ENCODE peak calls at places on chromosomes 2 and 18, in seven cellular contexts. F is A549, C is sigmoid colon, T is HepG2, Z is K562, S is tibial nerve, J is stomach. W is an unnamed sample.

GRCh38 chr18:12890500-12890899 is 6.5 kb upstream of the PTPN2 start:
- DNase-seq in F (no peak), C (no peak), T (peak), Z (no peak), S (no peak), J (no peak), W (no peak)

GRCh38 chr2:18124126-18124835 is 245.8 kb downstream of the KCNS3 start:
- DNase-seq in F (no peak), C (no peak), T (no peak), Z (no peak), S (no peak), J (no peak), W (no peak)

GRCh38 chr18:47752796-47753645 is 177.4 kb downstream of the SMAD2 start:
- DNase-seq in F (no peak), C (no peak), T (no peak), Z (no peak), S (no peak), J (no peak), W (no peak)

GRCh38 chr18:61608306-61608705 is 275.1 kb downstream of the CDH20 start:
- DNase-seq in F (no peak), C (no peak), T (no peak), Z (no peak), S (no peak), J (no peak), W (no peak)

GRCh38 chr2:165558832-165559231 is 89.3 kb downstream of the CSRNP3 start:
- DNase-seq in F (no peak), C (no peak), T (no peak), Z (no peak), S (no peak), J (no peak), W (no peak)

GRCh38 chr18:48476550-48476917 is 62.3 kb upstream of the CTIF start:
- DNase-seq in F (no peak), C (no peak), T (no peak), Z (no peak), S (no peak), J (no peak), W (no peak)

GRCh38 chr2:3641841-3642421 is 16.1 kb upstream of the ALLC start:
- DNase-seq in F (no peak), C (peak), T (no peak), Z (no peak), S (no peak), J (peak), W (no peak)

GRCh38 chr2:240234503-240234951 is 94.1 kb upstream of the OTOS start:
- DNase-seq in F (no peak), C (no peak), T (no peak), Z (no peak), S (no peak), J (no peak), W (no peak)

GRCh38 chr2:232075080-232075479 is 113.6 kb downstream of the DIS3L2 start:
- DNase-seq in F (no peak), C (no peak), T (peak), Z (no peak), S (no peak), J (no peak), W (no peak)

GRCh38 chr2:241636983-241637232 is at the start of gene THAP4:
- DNase-seq in F (no peak), C (peak), T (no peak), Z (peak), S (no peak), J (peak), W (peak)

GRCh38 chr2:224448236-224448635 is 46.3 kb upstream of the FAM124B start:
- DNase-seq in F (no peak), C (no peak), T (no peak), Z (no peak), S (no peak), J (no peak), W (no peak)

GRCh38 chr2:15159751-15160177 is 401.4 kb downstream of the NBAS start:
- DNase-seq in F (no peak), C (no peak), T (peak), Z (peak), S (no peak), J (no peak), W (no peak)

GRCh38 chr2:43939695-43940094 is 56.1 kb downstream of the LRPPRC start:
- DNase-seq in F (no peak), C (no peak), T (no peak), Z (no peak), S (no peak), J (no peak), W (no peak)

GRCh38 chr2:96691022-96691612 is 48.6 kb downstream of the FER1L5 start:
- DNase-seq in F (no peak), C (peak), T (no peak), Z (no peak), S (no peak), J (no peak), W (no peak)

GRCh38 chr2:207111757-207112156 is 54.0 kb downstream of the KLF7 start:
- DNase-seq in F (no peak), C (no peak), T (no peak), Z (no peak), S (no peak), J (no peak), W (no peak)
- H3K27ac ChIP-seq in F (no peak), C (no peak), T (no peak), Z (no peak), S (no peak), J (no peak), W (no peak)

DNA sequence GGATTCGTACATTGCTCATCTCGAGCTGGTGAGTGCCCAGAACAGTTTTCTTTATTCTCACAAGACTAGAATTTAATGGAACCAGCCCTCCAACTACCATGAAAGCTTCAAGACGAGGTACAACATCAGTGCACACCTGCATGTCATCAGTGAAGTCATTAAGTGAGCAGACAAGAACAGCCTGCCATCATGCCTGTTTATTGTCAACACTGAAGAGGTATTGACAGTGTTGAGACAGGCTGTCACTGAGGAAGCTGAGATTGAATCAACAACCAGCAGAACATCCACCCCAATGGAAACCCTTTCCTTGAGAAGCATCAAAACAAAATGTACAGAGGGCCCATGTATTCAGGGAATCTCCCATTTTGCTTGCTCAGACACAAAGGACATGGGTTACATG is 148.0 kb upstream of the TCF4 start:
- DNase-seq in F (no peak), C (no peak), T (no peak), Z (no peak), S (no peak), J (no peak), W (no peak)
- TF ChIP-seq EP300 in F (no peak), C (no peak), T (no peak), Z (no peak), S (no peak), J (no peak), W (no peak)

DNA sequence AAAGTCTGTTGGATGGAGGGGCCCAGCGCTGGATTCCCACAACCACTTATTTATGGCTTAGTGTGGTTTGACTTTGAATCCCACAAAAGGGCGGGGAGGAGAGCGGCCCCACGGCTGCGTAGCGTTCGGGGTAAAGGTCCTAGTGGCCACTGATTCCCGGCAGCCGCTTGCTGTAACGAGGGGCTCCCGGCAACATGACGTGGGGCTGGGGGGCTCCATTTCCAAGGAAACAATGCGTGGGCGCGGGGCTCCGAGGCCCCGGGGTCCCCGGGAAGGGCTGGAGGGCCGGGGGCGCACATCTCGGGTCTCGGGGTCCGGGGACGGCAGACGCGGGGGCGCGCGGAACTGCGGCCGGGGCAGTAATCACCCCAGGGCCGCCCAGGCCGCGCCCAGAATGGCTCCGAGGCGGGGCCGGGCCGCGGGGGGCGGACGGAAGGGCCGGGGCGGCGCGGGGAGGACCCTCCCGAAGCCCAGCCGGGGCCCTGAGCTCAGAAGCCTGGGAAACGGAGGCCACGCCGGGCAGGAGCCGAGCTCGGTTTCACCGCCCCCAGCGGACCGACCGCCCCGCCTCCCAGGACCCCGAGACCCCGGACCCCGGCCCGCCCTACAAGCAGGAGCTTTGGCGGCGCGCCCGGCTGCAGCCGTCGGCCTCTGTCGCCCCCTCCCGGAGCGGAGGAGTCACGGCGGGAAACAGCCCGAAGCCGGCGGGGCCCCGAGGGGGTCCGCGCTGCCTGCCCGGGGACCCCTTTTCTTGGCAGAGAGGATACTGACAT is 11.9 kb upstream of the MLPH start:
- DNase-seq in F (peak), C (peak), T (peak), Z (peak), S (peak), J (peak), W (peak)
- TF ChIP-seq CTCF in F (peak), C (peak), T (peak), Z (peak), S (peak), J (peak), W (peak)

DNA sequence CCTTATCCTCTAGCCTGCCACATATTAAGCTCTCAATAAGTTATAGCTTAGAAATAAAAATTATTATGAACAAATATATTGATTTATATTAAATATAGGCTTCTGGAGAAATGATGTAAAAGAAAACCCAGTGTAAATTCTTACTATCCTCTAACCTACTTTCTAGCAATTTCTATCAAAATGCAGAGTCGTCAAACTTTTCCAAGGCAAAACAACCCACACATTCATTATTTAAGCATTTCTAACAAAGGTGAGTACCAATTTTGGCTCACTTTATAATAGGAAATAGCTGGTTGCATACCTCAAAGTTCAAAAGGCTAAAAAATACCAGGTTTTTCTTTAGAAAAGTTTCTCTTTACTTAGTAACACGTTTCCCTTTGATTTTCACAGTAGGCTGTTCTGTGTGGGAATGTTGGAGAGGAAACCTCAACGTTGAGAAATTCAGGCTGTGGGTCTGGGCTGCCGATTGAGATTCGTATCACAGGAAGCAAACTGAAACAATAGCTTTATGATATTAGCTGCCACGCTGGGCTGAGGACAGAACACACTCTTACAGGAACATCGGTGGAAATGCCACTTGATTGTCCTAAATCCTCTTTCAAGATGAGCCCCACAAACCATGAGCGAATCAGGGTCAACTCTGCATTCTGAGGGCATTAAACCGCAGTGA is 53.0 kb downstream of the EPAS1 start:
- DNase-seq in F (no peak), C (no peak), T (no peak), Z (no peak), S (no peak), J (no peak), W (no peak)
- H3K27ac ChIP-seq in F (no peak), C (no peak), T (no peak), Z (no peak), S (no peak), J (peak), W (peak)

DNA sequence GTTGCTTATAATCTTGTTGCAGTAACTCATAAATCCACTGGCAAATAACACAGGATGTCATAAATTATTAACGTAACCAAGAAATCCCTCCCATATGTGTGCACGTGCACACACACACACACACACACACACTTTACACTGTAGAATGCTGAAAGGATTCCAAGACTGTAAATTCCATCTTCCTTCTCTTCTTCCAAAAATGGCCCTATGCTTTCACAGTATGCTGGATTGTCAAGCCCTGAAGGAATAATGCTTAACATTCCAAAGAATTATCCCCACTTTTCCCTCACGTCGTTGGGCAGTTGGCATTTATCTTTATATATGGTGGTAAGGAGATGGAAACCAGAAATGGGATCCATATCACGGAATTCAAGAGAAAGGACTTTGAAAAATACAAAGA is 117.5 kb upstream of the CRIM1 start:
- DNase-seq in F (no peak), C (no peak), T (no peak), Z (no peak), S (no peak), J (no peak), W (no peak)
- TF ChIP-seq EP300 in F (no peak), C (no peak), T (no peak), Z (no peak), S (no peak), J (no peak), W (no peak)

DNA sequence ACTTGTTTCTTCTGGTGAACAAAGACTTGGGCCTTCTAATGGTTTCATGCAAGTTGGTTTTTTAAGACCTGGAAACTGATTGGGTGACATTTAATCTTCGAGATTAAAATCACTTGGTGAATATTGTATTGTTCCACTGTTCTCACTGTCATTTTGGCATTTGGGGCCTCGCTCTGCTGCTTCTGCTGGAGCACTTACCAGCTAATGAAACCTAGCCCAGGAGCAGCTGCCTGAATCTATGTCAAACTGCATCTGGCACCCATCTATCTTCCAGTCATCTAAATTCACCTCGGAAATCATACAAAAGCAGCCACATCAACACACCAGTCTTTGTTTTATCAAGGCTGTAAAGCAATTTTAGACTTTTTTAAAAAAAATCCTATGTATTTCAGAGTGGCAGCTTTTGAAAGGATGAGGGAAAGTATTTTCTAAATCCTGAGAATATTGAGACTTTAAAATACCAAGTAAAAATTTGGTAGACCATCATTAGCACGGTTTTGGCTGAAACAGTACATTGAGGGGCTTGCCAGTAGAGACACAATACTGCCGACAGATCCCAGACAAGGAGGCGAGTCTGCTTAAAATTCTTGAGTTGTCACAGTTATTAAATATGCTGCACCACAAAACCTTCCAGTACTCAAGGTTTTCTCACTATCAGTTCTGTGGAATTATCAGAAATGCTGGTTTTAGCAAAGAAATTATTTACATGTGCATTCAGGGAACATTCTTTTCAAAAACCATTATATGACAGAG is 26.1 kb upstream of the SERTAD2 start:
- DNase-seq in F (no peak), C (no peak), T (no peak), Z (no peak), S (no peak), J (no peak), W (no peak)
- TF ChIP-seq CTCF in F (no peak), C (no peak), T (no peak), Z (no peak), S (no peak), J (no peak), W (no peak)

W was measured in transverse colon.